ENCODE peak calls at places on chromosomes 11 and 22, in six cellular contexts. Q is NCI-H774; P is stimulated activated CD4-positive, alpha-beta T cell treated with anti-CD3 and anti-CD28 coated beads, Interleukin-12 subunit alpha, Interleukin-12 subunit beta, amount 100 ng/mL, for 48 hours; M is activated CD4-positive, alpha-beta T cell treated with anti-CD3 and anti-CD28 coated beads, Interleukin-2, amount 10 ng/mL, durations not matched to agents 7 days and 5 days; G is frontal cortex; S is GF-D8. Z is an unnamed sample.

GRCh38 chr22:25702046-25702445 is 39.9 kb upstream of the MYO18B start:
- DNase-seq in Q (no peak), P (no peak), M (no peak), G (no peak), S (peak; percentile 13), Z (peak; percentile 31)

GRCh38 chr11:25065711-25066110 is 568.9 kb downstream of the LUZP2 start:
- DNase-seq in Q (no peak), P (no peak), M (no peak), G (no peak), S (no peak), Z (no peak)

GRCh38 chr22:23036684-23037428 is 33.5 kb upstream of the GNAZ start:
- DNase-seq in Q (no peak), P (no peak), M (no peak), G (no peak), S (no peak), Z (no peak)

GRCh38 chr22:46982635-46983034 is 220.2 kb downstream of the TBC1D22A start:
- DNase-seq in Q (no peak), P (no peak), M (no peak), G (no peak), S (no peak), Z (no peak)

GRCh38 chr22:31211504-31211861 is 615 bp upstream of the LIMK2 start:
- DNase-seq in Q (no peak), P (no peak), M (no peak), G (no peak), S (no peak), Z (no peak)

GRCh38 chr11:47714554-47715081 is 551 bp downstream of the AGBL2 start:
- DNase-seq in Q (no peak), P (peak; percentile 5), M (peak; percentile 12), G (no peak), S (no peak), Z (peak; percentile 34)

GRCh38 chr11:87338046-87338639 is 300.4 kb downstream of the TMEM135 start:
- DNase-seq in Q (no peak), P (no peak), M (no peak), G (no peak), S (no peak), Z (no peak)

GRCh38 chr11:95923441-95923729 is 522 bp downstream of the MTMR2 start:
- DNase-seq in Q (no peak), P (peak; percentile 5), M (no peak), G (no peak), S (no peak), Z (no peak)

GRCh38 chr11:133576351-133576750 is 44.0 kb upstream of the OPCML start:
- DNase-seq in Q (no peak), P (no peak), M (no peak), G (no peak), S (no peak), Z (no peak)

GRCh38 chr22:32044913-32045312 is 1.9 kb downstream of the SLC5A1 start:
- DNase-seq in Q (peak; percentile 47), P (no peak), M (no peak), G (no peak), S (no peak), Z (no peak)

GRCh38 chr11:3138178-3139085 is 26.7 kb downstream of the OSBPL5 start:
- DNase-seq in Q (no peak), P (no peak), M (no peak), G (no peak), S (no peak), Z (no peak)